ENCODE peak calls at places on chromosomes 4 and X, in nine cellular contexts. O, B, P, F, U, K, J, Y and E are unnamed samples.

GRCh38 chr4:147943159-147943638 is 211.3 kb downstream of the ARHGAP10 start:
- ATAC-seq in O (no peak), B (no peak), P (no peak), F (no peak), U (no peak), K (peak), J (peak), Y (peak), E (no peak)

GRCh38 chrX:30577362-30577961 is at the start of gene TASL:
- ATAC-seq in O (peak), B (no peak), P (no peak), F (peak), U (no peak), K (peak), J (no peak), Y (peak), E (no peak)

GRCh38 chr4:100257567-100257966 is 67.3 kb upstream of the DDIT4L start:
- ATAC-seq in O (no peak), B (no peak), P (no peak), F (no peak), U (no peak), K (no peak), J (no peak), Y (no peak), E (peak)

GRCh38 chrX:55787063-55787462 is 69.5 kb downstream of the RRAGB start:
- ATAC-seq in O (no peak), B (no peak), P (no peak), F (no peak), U (no peak), K (no peak), J (no peak), Y (no peak), E (no peak)

GRCh38 chr4:180652533-180652932 is 1590.7 kb upstream of the TENM3 start:
- ATAC-seq in O (no peak), B (no peak), P (no peak), F (no peak), U (no peak), K (no peak), J (no peak), Y (no peak), E (no peak)

GRCh38 chrX:19886888-19887531 is 390 bp downstream of the SH3KBP1 start:
- ATAC-seq in O (no peak), B (no peak), P (peak), F (peak), U (peak), K (peak), J (peak), Y (peak), E (peak)

GRCh38 chr4:108560624-108561023 is 59.8 kb upstream of the RPL34 start:
- ATAC-seq in O (no peak), B (no peak), P (no peak), F (peak), U (no peak), K (peak), J (peak), Y (no peak), E (peak)

GRCh38 chr4:108540536-108540935 is 79.8 kb upstream of the RPL34 start:
- ATAC-seq in O (no peak), B (no peak), P (no peak), F (no peak), U (no peak), K (no peak), J (no peak), Y (no peak), E (no peak)

GRCh38 chrX:40504801-40505605 is 75.8 kb upstream of the ATP6AP2 start:
- ATAC-seq in O (no peak), B (no peak), P (no peak), F (no peak), U (no peak), K (no peak), J (no peak), Y (no peak), E (no peak)

GRCh38 chr4:128354205-128354821 is 66.7 kb upstream of the PGRMC2 start:
- ATAC-seq in O (no peak), B (peak), P (no peak), F (peak), U (peak), K (no peak), J (no peak), Y (no peak), E (no peak)

GRCh38 chr4:183936574-183937335 is 31.6 kb downstream of the STOX2 start:
- ATAC-seq in O (no peak), B (peak), P (no peak), F (no peak), U (no peak), K (no peak), J (no peak), Y (no peak), E (peak)

GRCh38 chr4:123435246-123436113 is 38.9 kb downstream of the SPRY1 start:
- ATAC-seq in O (no peak), B (no peak), P (no peak), F (peak), U (no peak), K (no peak), J (no peak), Y (no peak), E (no peak)

GRCh38 chr4:83644677-83645639 is 109.0 kb downstream of the GPAT3 start:
- ATAC-seq in O (peak), B (peak), P (peak), F (peak), U (peak), K (peak), J (no peak), Y (peak), E (peak)

GRCh38 chrX:31546130-31546529 is 474.3 kb upstream of the FTHL17 start:
- ATAC-seq in O (no peak), B (peak), P (no peak), F (no peak), U (no peak), K (no peak), J (no peak), Y (no peak), E (peak)

GRCh38 chr4:152810715-152811287 is 31.0 kb downstream of the ARFIP1 start:
- ATAC-seq in O (no peak), B (no peak), P (no peak), F (no peak), U (no peak), K (no peak), J (no peak), Y (no peak), E (no peak)

GRCh38 chrX:152900937-152901445 is 3.1 kb downstream of the ZNF185 start:
- ATAC-seq in O (no peak), B (no peak), P (no peak), F (no peak), U (no peak), K (no peak), J (no peak), Y (no peak), E (no peak)

GRCh38 chr4:4326136-4326535 is 36.1 kb downstream of the ZBTB49 start:
- ATAC-seq in O (no peak), B (no peak), P (no peak), F (no peak), U (no peak), K (no peak), J (no peak), Y (no peak), E (no peak)

GRCh38 chr4:102639602-102640001 is 121.2 kb downstream of the MANBA start:
- ATAC-seq in O (peak), B (no peak), P (no peak), F (no peak), U (no peak), K (no peak), J (no peak), Y (no peak), E (no peak)

GRCh38 chr4:16745009-16745408 is 153.4 kb downstream of the LDB2 start:
- ATAC-seq in O (no peak), B (peak), P (no peak), F (no peak), U (no peak), K (peak), J (peak), Y (no peak), E (peak)

GRCh38 chr4:54525602-54526001 is 132.2 kb upstream of the KIT start:
- ATAC-seq in O (no peak), B (peak), P (no peak), F (no peak), U (no peak), K (no peak), J (peak), Y (no peak), E (no peak)

GRCh38 chr4:96603635-96604034 is 763.7 kb downstream of the PDHA2 start:
- ATAC-seq in O (no peak), B (no peak), P (no peak), F (no peak), U (no peak), K (no peak), J (no peak), Y (no peak), E (no peak)

GRCh38 chrX:40719731-40720130 is 15.6 kb downstream of the MED14 start:
- ATAC-seq in O (no peak), B (no peak), P (no peak), F (no peak), U (no peak), K (no peak), J (no peak), Y (no peak), E (no peak)

GRCh38 chr4:150387983-150388382 is 194.0 kb upstream of the MAB21L2 start:
- ATAC-seq in O (no peak), B (no peak), P (no peak), F (peak), U (peak), K (no peak), J (no peak), Y (no peak), E (peak)

GRCh38 chr4:79182209-79182608 is 143.7 kb downstream of the NAA11 start:
- ATAC-seq in O (no peak), B (no peak), P (no peak), F (no peak), U (no peak), K (no peak), J (no peak), Y (no peak), E (no peak)

GRCh38 chr4:140020457-140021361 is 133.3 kb downstream of the MAML3 start:
- ATAC-seq in O (no peak), B (no peak), P (no peak), F (no peak), U (no peak), K (peak), J (no peak), Y (no peak), E (no peak)

GRCh38 chr4:2796261-2797187 is 3.6 kb downstream of the SH3BP2 start:
- ATAC-seq in O (no peak), B (peak), P (no peak), F (no peak), U (no peak), K (peak), J (no peak), Y (no peak), E (peak)

GRCh38 chr4:78568640-78569261 is 17.2 kb downstream of the ANXA3 start:
- ATAC-seq in O (no peak), B (no peak), P (no peak), F (no peak), U (no peak), K (no peak), J (no peak), Y (no peak), E (no peak)

GRCh38 chr4:102761478-102761790 is 666 bp upstream of the MANBA start:
- ATAC-seq in O (no peak), B (no peak), P (no peak), F (no peak), U (no peak), K (peak), J (no peak), Y (no peak), E (no peak)

GRCh38 chrX:10597871-10598270 is 22.5 kb downstream of the MID1 start:
- ATAC-seq in O (no peak), B (peak), P (no peak), F (peak), U (peak), K (peak), J (no peak), Y (no peak), E (peak)

GRCh38 chrX:84187501-84188319 is at the start of gene RPS6KA6:
- ATAC-seq in O (no peak), B (peak), P (peak), F (peak), U (no peak), K (peak), J (peak), Y (no peak), E (peak)

GRCh38 chr4:114187592-114187991 is 208.1 kb upstream of the ARSJ start:
- ATAC-seq in O (no peak), B (no peak), P (no peak), F (no peak), U (no peak), K (no peak), J (no peak), Y (no peak), E (no peak)